ENCODE peak calls at places on chromosomes 16 and 17, in six cellular contexts. B is lower lobe of right lung, H is OCI-LY7, Y is small intestine, X is uterus, D is tibial artery. Q is an unnamed sample.

GRCh38 chr17:74736423-74737298 is at the start of gene RAB37:
- DNase-seq in B (peak; percentile 75), H (peak; percentile 82), Y (peak; percentile 74), X (no peak), D (no peak), Q (no peak)

GRCh38 chr16:84059946-84060901 is 17.6 kb upstream of the SLC38A8 start:
- DNase-seq in B (no peak), H (no peak), Y (no peak), X (no peak), D (no peak), Q (no peak)

GRCh38 chr16:72073831-72074230 is 10.8 kb downstream of the HPR start:
- DNase-seq in B (no peak), H (no peak), Y (no peak), X (no peak), D (peak; percentile 73), Q (no peak)

GRCh38 chr17:58970966-58971575 is 135.6 kb downstream of the TRIM37 start:
- DNase-seq in B (no peak), H (no peak), Y (no peak), X (no peak), D (no peak), Q (no peak)

GRCh38 chr16:11418506-11418905 is 73.2 kb downstream of the RMI2 start:
- DNase-seq in B (no peak), H (no peak), Y (no peak), X (no peak), D (no peak), Q (no peak)

GRCh38 chr16:8109510-8110369 is 480.6 kb downstream of the TMEM114 start:
- DNase-seq in B (no peak), H (no peak), Y (no peak), X (no peak), D (no peak), Q (no peak)

GRCh38 chr17:49527927-49528651 is 33.0 kb downstream of the NGFR start:
- DNase-seq in B (no peak), H (no peak), Y (no peak), X (no peak), D (peak; percentile 59), Q (no peak)

GRCh38 chr17:81194941-81195901 is 27.5 kb downstream of the CEP131 start:
- DNase-seq in B (no peak), H (no peak), Y (no peak), X (no peak), D (no peak), Q (no peak)

GRCh38 chr17:78168906-78169793 is 769 bp downstream of the SYNGR2 start:
- DNase-seq in B (peak; percentile 76), H (peak; percentile 51), Y (peak; percentile 82), X (peak; percentile 46), D (peak; percentile 87), Q (peak; percentile 86)

GRCh38 chr16:79571065-79571697 is 29.4 kb downstream of the MAF start:
- DNase-seq in B (no peak), H (no peak), Y (no peak), X (peak; percentile 61), D (no peak), Q (no peak)

GRCh38 chr17:79757140-79757745 is 20.7 kb upstream of the CBX2 start:
- DNase-seq in B (peak; percentile 30), H (no peak), Y (no peak), X (no peak), D (no peak), Q (peak; percentile 50)

GRCh38 chr17:1413281-1413791 is 13.3 kb upstream of the YWHAE start:
- DNase-seq in B (peak; percentile 63), H (no peak), Y (peak; percentile 89), X (peak; percentile 27), D (peak; percentile 88), Q (peak; percentile 88)

GRCh38 chr16:30069575-30070462 is 4.3 kb downstream of the ALDOA start:
- DNase-seq in B (no peak), H (no peak), Y (no peak), X (peak; percentile 60), D (no peak), Q (peak; percentile 68)

GRCh38 chr16:84699147-84699711 is 571 bp upstream of the USP10 start:
- DNase-seq in B (no peak), H (no peak), Y (peak; percentile 27), X (no peak), D (no peak), Q (no peak)

GRCh38 chr17:63966646-63967265 is 6.0 kb downstream of the SCN4A start:
- DNase-seq in B (no peak), H (no peak), Y (no peak), X (no peak), D (no peak), Q (no peak)

GRCh38 chr17:67628580-67629013 is 89.1 kb upstream of the NOL11 start:
- DNase-seq in B (peak; percentile 61), H (peak; percentile 8), Y (no peak), X (no peak), D (no peak), Q (no peak)

GRCh38 chr17:58338907-58339774 is 10.5 kb upstream of the TSPOAP1 start:
- DNase-seq in B (peak; percentile 81), H (peak; percentile 86), Y (no peak), X (no peak), D (peak; percentile 76), Q (peak; percentile 79)

GRCh38 chr17:51721711-51722110 is 436.8 kb downstream of the CA10 start:
- DNase-seq in B (no peak), H (no peak), Y (no peak), X (no peak), D (no peak), Q (no peak)

GRCh38 chr16:84281077-84281476 is 13.6 kb upstream of the WFDC1 start:
- DNase-seq in B (no peak), H (peak; percentile 56), Y (no peak), X (no peak), D (no peak), Q (no peak)

DNA sequence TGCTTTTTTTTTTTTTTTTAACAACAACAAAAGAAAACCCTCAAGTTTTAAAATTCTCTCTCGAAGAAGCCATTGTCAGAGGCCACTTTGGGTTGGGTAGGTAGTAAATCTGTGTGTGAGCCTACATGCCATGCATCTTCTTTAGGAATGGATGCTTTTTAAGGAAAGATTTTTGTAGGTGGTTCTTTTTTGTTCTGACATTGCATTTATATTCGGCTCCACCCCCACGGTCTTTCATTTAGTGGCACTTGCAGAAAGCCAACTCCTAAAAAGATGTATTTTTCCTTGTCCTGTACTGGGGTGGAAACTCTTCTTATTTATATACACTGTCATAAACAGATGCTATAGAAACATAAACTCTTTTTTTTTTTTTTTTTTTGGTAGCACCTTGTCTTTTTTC is 35.1 kb downstream of the KCNJ2 start:
- DNase-seq in B (no peak), H (no peak), Y (no peak), X (no peak), D (no peak), Q (no peak)
- H3K4me3 ChIP-seq in B (no peak overlapping the region), H (no peak overlapping the region), Y (no peak overlapping the region), X (no peak overlapping the region), D (no peak overlapping the region), Q (no peak overlapping the region)

DNA sequence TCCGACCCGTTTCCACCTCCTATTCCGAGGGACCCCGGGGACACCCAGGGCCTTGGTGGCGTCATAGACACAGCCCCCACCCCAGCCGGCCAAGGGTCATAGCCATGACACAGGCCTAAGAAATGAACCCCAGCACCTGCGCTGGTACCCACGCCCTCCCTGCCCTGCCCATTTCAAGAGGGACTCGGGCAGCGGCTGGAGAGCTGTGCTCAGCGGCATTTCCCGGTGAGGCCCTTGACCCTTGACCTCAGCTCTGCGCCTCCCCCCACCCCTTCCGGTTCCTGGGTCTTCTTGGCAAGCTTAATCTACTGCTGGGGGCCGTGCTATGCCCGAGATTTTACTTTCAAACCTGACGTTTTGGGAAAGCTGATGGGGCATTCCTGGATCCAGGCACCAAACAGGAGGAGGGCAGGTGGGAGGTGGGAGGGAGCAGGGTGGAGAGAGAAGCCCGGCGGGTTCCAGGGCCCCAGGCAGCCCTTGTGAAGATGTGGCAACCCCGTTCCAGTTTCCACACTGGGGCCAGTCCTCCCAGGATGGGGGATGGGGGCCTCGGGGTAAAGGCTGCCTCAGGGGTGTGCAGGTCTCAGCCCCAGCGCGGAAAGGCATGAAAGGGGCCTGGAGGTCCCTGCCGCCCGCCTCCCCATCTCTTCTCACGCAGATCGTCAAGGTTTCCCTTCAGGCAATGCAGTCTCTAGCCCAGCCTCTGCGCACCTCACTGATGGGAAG is at the start of gene SLC22A31:
- DNase-seq in B (peak; percentile 82), H (no peak), Y (no peak), X (no peak), D (no peak), Q (peak; percentile 73)
- H3K4me3 ChIP-seq in B (peak within 1 kb of the TSS; percentile 49), H (no peak within 1 kb of the TSS), Y (no peak within 1 kb of the TSS), X (peak within 1 kb of the TSS; percentile 23), D (peak within 1 kb of the TSS; percentile 2), Q (no peak within 1 kb of the TSS)

DNA sequence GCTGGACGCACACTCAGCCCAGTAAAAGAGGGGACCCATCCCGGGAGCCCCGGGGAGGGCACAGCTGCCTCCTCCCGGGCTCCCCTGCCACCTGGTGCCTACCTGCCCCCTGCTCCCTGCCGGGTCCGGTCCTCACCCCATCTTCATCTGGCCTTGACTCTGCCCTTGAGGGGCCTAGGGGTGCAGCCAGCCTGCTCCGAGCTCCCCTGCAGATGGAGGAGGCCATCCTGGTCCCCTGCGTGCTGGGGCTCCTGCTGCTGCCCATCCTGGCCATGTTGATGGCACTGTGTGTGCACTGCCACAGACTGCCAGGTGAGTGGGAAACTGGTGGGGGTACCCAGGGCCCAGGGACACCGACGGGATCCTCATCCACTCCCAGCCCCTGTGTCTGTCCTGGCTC is 354 bp downstream of the LAT start:
- DNase-seq in B (no peak), H (no peak), Y (no peak), X (no peak), D (no peak), Q (no peak)
- H3K4me3 ChIP-seq in B (peak overlapping the region; percentile 48), H (peak overlapping the region; percentile 68), Y (peak overlapping the region; percentile 3), X (no peak overlapping the region), D (no peak overlapping the region), Q (no peak overlapping the region)

DNA sequence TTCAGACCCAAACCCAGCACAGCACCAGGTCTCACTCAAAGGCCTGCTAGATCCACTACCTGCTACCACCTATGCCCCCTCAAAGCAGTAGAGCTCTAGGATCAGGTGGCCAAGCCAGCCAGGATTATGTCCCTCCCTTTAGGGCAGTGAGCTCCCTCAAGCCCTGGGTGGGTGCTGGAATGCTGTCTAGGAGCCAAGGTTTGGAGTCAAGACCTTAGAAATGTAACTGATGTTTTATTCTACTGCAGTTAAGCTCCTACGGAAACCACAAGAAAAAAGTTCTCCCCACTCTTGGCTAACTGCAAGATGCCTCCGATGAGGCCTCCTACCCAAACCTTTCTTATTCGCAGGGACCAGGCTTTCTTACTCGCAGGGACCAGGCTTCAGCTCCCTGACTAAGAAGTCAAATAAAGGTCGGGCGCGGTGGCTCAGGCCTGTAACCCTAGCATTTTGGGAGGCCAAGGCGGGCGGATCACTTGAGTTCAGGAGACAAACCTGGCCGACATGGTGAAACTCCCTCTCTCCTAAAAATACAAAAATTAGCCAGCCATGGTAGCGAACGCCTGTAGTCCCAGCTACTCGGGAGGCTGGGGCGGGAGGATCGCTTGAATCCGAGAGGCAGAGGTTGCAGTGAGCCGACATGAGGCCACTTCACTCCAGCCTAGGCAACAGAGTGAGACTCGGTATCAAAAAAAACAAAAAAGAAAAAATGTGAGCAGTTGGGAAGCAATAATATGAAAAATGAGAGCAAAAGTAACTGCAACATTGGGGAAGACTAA is 31.8 kb upstream of the ARL4D start:
- DNase-seq in B (no peak), H (no peak), Y (no peak), X (no peak), D (no peak), Q (no peak)
- H3K4me3 ChIP-seq in B (peak overlapping the region; percentile 57), H (peak overlapping the region; percentile 64), Y (no peak overlapping the region), X (peak overlapping the region; percentile 6), D (peak overlapping the region; percentile 56), Q (no peak overlapping the region)